ENCODE peak calls at places on chromosomes 4 and X, in ten cellular contexts. Z is kidney tubule cell; R is adrenal gland; P is NCI-H2081; K is NCI-H146; A is ELR; L is hippocampal formation; H is stimulated activated naive CD4-positive, alpha-beta T cell treated with Interleukin-2 at 50 U/mL for 16 hours; E is activated naive CD4-positive, alpha-beta T cell treated with anti-CD3 and anti-CD28 coated beads for 36 hours; Y is Kasumi-1. C is an unnamed sample.
A peak's percentile ranks its signal among the peaks of the same experiment; 100 is the strongest.

GRCh38 chrX:73850124-73851013 is 287.4 kb downstream of the CHIC1 start:
- DNase-seq in Z (peak; percentile 59), R (peak; percentile 48), P (no peak), K (no peak), A (peak; percentile 38), L (no peak), H (no peak), E (peak; percentile 4), Y (no peak), C (no peak)

GRCh38 chr4:122539861-122540465 is 80.9 kb downstream of the IL21 start:
- DNase-seq in Z (peak; percentile 86), R (no peak), P (no peak), K (no peak), A (no peak), L (no peak), H (no peak), E (no peak), Y (peak; percentile 48), C (no peak)

GRCh38 chrX:50161143-50161542 is 39.7 kb downstream of the AKAP4 start:
- DNase-seq in Z (no peak), R (no peak), P (no peak), K (no peak), A (no peak), L (no peak), H (no peak), E (no peak), Y (no peak), C (no peak)

GRCh38 chr4:143085644-143086043 is 99.1 kb upstream of the USP38 start:
- DNase-seq in Z (peak; percentile 58), R (no peak), P (no peak), K (no peak), A (no peak), L (no peak), H (no peak), E (no peak), Y (no peak), C (no peak)

GRCh38 chr4:169791527-169792156 is 33.9 kb upstream of the HPF1 start:
- DNase-seq in Z (peak; percentile 77), R (peak; percentile 55), P (peak; percentile 18), K (peak; percentile 66), A (peak; percentile 78), L (peak; percentile 75), H (peak; percentile 6), E (peak; percentile 49), Y (peak; percentile 90), C (no peak)

GRCh38 chrX:48599341-48599740 is 2.0 kb downstream of the WDR13 start:
- DNase-seq in Z (no peak), R (no peak), P (no peak), K (no peak), A (no peak), L (no peak), H (no peak), E (no peak), Y (no peak), C (no peak)

GRCh38 chrX:1249101-1249887 is 19.3 kb upstream of the CSF2RA start:
- DNase-seq in Z (peak; percentile 30), R (peak; percentile 30), P (no peak), K (no peak), A (peak; percentile 20), L (no peak), H (no peak), E (peak; percentile 77), Y (no peak), C (no peak)

GRCh38 chr4:76952071-76952470 is 2.5 kb downstream of the SEPTIN11 start:
- DNase-seq in Z (no peak), R (no peak), P (no peak), K (no peak), A (no peak), L (no peak), H (no peak), E (no peak), Y (no peak), C (no peak)